ENCODE peak calls at places on chromosome 1, in nine cellular contexts. T is activated CD8-positive, alpha-beta memory T cell treated with anti-CD3 and anti-CD28 coated beads, Interleukin-2, amount 50 U/mL, for 48 hours; F is cardiac muscle cell; R is activated naive CD4-positive, alpha-beta T cell; V is T-helper 1 cell; W is mammary epithelial cell; J is activated gamma-delta T cell treated with anti-CD3 and anti-CD28 coated beads, Interleukin-2, amount 50 U/mL, for 16 hours; C is amniotic epithelial cell; Z is foreskin fibroblast. O is an unnamed sample.

GRCh38 chr1:184285401-184286087 is 101.3 kb upstream of the C1orf21 start:
- DNase-seq in J (no peak), F (no peak), R (no peak), T (no peak), Z (no peak), W (peak), V (no peak), C (no peak), O (no peak)

GRCh38 chr1:28642056-28642846 is 616 bp downstream of the TAF12 start:
- DNase-seq in W (peak), F (peak), V (peak), Z (peak), T (peak), R (no peak), C (peak), J (no peak), O (no peak)

GRCh38 chr1:3054474-3054873 is 14.5 kb upstream of the PRDM16 start:
- DNase-seq in V (no peak), T (no peak), W (no peak), F (no peak), J (no peak), C (no peak), R (no peak), Z (no peak), O (no peak)

GRCh38 chr1:78095618-78096416 is 50.1 kb downstream of the GIPC2 start:
- DNase-seq in T (no peak), V (no peak), F (peak), R (no peak), J (no peak), Z (peak), C (peak), W (peak), O (no peak)

GRCh38 chr1:83548311-83548710 is 450.6 kb downstream of the TTLL7 start:
- DNase-seq in T (no peak), V (no peak), C (no peak), J (no peak), R (no peak), Z (no peak), F (no peak), W (no peak), O (no peak)

GRCh38 chr1:31112223-31112622 is 46.7 kb upstream of the PUM1 start:
- DNase-seq in C (no peak), R (no peak), W (no peak), Z (no peak), V (no peak), J (no peak), T (no peak), F (no peak), O (no peak)

GRCh38 chr1:79005945-79006344 is 585 bp downstream of the ADGRL4 start:
- DNase-seq in F (peak), J (no peak), Z (no peak), C (peak), T (no peak), V (no peak), R (no peak), W (no peak), O (no peak)

GRCh38 chr1:226201029-226201593 is 14.6 kb upstream of the ACBD3 start:
- DNase-seq in V (peak), J (no peak), W (no peak), T (no peak), F (peak), C (peak), Z (no peak), R (no peak), O (no peak)

GRCh38 chr1:222910699-222911098 is 95.9 kb downstream of the DISP1 start:
- DNase-seq in C (peak), F (peak), W (peak), R (no peak), Z (peak), T (no peak), V (no peak), J (no peak), O (no peak)

GRCh38 chr1:54359393-54360162 is 46.6 kb downstream of the SSBP3 start:
- DNase-seq in R (no peak), V (no peak), C (no peak), W (no peak), Z (no peak), F (no peak), J (no peak), T (no peak), O (no peak)

GRCh38 chr1:212035835-212036605 is 472 bp downstream of the DTL start:
- DNase-seq in J (no peak), C (no peak), W (no peak), Z (no peak), F (no peak), T (no peak), V (peak), R (no peak), O (no peak)